ENCODE peak calls at places on chromosomes 16 and 17, in five cellular contexts. U is pancreas, N is mucosa of gallbladder, X is NCI-H2081, O is A549. G is an unnamed sample.

GRCh38 chr17:65185060-65185459 is 47.9 kb downstream of the RGS9 start:
- DNase-seq in U (no peak), N (no peak), X (no peak), O (no peak), G (no peak)

GRCh38 chr17:2952174-2952845 is 111.1 kb downstream of the OR1D5 start:
- DNase-seq in U (no peak), N (no peak), X (no peak), O (no peak), G (no peak)

GRCh38 chr17:72233981-72234380 is 113.2 kb downstream of the SOX9 start:
- DNase-seq in U (no peak), N (no peak), X (no peak), O (no peak), G (no peak)

GRCh38 chr17:39104046-39104445 is 47.4 kb downstream of the PLXDC1 start:
- DNase-seq in U (peak), N (no peak), X (no peak), O (no peak), G (no peak)

GRCh38 chr16:25135239-25135878 is 23.8 kb downstream of the LCMT1 start:
- DNase-seq in U (no peak), N (no peak), X (peak), O (peak), G (peak)

GRCh38 chr17:3944485-3945388 is 19.5 kb downstream of the ATP2A3 start:
- DNase-seq in U (no peak), N (peak), X (no peak), O (peak), G (no peak)

GRCh38 chr16:49608801-49609200 is 235.2 kb downstream of the C16orf78 start:
- DNase-seq in U (no peak), N (peak), X (no peak), O (peak), G (no peak)

GRCh38 chr16:28548306-28548802 is 5.4 kb upstream of the SGF29 start:
- DNase-seq in U (no peak), N (no peak), X (no peak), O (no peak), G (no peak)

GRCh38 chr17:14866266-14866665 is 398.9 kb downstream of the PMP22 start:
- DNase-seq in U (no peak), N (no peak), X (no peak), O (no peak), G (no peak)

GRCh38 chr17:50841949-50842354 is 6.6 kb downstream of the WFIKKN2 start:
- DNase-seq in U (peak), N (peak), X (peak), O (peak), G (peak)

GRCh38 chr17:82981141-82981540 is 98.3 kb upstream of the METRNL start:
- DNase-seq in U (no peak), N (no peak), X (no peak), O (no peak), G (no peak)

GRCh38 chr17:66523378-66524174 is 221.2 kb downstream of the PRKCA start:
- DNase-seq in U (no peak), N (peak), X (no peak), O (no peak), G (no peak)

GRCh38 chr16:79261461-79261860 is 339.1 kb downstream of the MAF start:
- DNase-seq in U (no peak), N (peak), X (no peak), O (peak), G (no peak)

GRCh38 chr16:50735629-50736122 is 6.2 kb upstream of the CYLD start:
- DNase-seq in U (no peak), N (no peak), X (no peak), O (no peak), G (no peak)

GRCh38 chr17:798246-798645 is 16.1 kb downstream of the MRM3 start:
- DNase-seq in U (no peak), N (no peak), X (no peak), O (no peak), G (no peak)